ENCODE peak calls at places on chromosome 1, in five cellular contexts. L is mammary epithelial cell, M is breast epithelium, R is AG04450, H is bronchial epithelial cell. P is an unnamed sample.

GRCh38 chr1:165298081-165298820 is 58.3 kb downstream of the LMX1A start:
- DNase-seq in R (no peak), M (no peak), L (no peak), H (no peak), P (no peak)

GRCh38 chr1:230160957-230161771 is 94.1 kb downstream of the GALNT2 start:
- DNase-seq in L (peak; percentile 67), H (peak; percentile 80), R (no peak), M (no peak), P (no peak)

GRCh38 chr1:171743014-171743870 is 1.4 kb upstream of the VAMP4 start:
- DNase-seq in M (peak; percentile 25), R (peak; percentile 49), H (peak; percentile 92), L (peak; percentile 81), P (no peak)

GRCh38 chr1:223088713-223089240 is 54.3 kb downstream of the TLR5 start:
- DNase-seq in H (no peak), R (no peak), L (no peak), M (no peak), P (no peak)

GRCh38 chr1:6962956-6963915 is 178.0 kb downstream of the CAMTA1 start:
- DNase-seq in H (peak; percentile 55), M (no peak), R (no peak), L (no peak), P (peak; percentile 80)

GRCh38 chr1:50103615-50104081 is 5.1 kb upstream of the ELAVL4 start:
- DNase-seq in H (no peak), L (no peak), R (no peak), M (no peak), P (no peak)

GRCh38 chr1:10940838-10941237 is 71.6 kb upstream of the TARDBP start:
- DNase-seq in M (no peak), R (no peak), H (no peak), L (no peak), P (no peak)

GRCh38 chr1:184457500-184457899 is 70.7 kb downstream of the C1orf21 start:
- DNase-seq in H (no peak), R (no peak), L (no peak), M (no peak), P (no peak)

GRCh38 chr1:204706838-204707509 is 21.4 kb upstream of the LRRN2 start:
- DNase-seq in M (no peak), L (no peak), R (no peak), H (no peak), P (no peak)

GRCh38 chr1:53943090-53943489 is 2.4 kb downstream of the IFT25 start:
- DNase-seq in M (no peak), H (no peak), R (no peak), L (no peak), P (no peak)

DNA sequence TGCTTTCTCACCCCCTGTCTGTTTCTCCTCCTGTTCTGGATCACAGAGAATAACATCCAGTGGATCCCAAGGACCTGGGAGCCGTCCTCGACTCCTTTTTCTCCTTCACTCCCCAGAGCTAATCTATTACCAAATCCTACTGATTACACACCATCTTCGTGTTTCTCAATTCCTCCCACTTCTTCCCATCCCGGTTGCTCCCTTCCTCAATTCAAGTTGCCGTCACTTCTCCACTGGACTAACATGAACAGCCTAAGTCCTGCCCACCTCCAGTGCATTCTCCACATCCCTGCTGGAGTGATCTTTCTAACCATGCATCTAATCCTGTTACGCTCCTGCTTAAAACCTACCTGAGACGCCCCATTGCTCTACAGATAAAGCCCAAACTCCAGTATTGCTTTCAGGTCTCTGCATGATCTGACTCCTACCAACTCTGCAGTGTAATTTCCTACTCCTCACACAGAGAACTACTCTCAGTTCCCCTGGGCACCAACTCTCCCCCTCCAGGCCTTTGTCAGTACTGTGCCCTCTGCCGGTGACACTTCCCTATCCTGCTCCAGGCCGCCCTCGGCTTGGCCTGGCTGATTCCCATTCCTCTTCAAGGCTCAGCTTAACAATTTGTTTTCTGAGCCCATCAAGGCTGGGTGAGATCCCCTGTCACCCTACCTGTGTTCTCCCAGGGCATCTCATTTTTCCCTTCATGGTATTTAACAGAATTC is 2.4 kb downstream of the SLAMF8 start:
- DNase-seq in R (no peak), M (no peak), H (no peak), L (no peak), P (no peak)
- TF ChIP-seq CTCF in R (peak; percentile 18), M (no peak), H (peak; percentile 69), L (peak; percentile 14), P (peak; percentile 59)

DNA sequence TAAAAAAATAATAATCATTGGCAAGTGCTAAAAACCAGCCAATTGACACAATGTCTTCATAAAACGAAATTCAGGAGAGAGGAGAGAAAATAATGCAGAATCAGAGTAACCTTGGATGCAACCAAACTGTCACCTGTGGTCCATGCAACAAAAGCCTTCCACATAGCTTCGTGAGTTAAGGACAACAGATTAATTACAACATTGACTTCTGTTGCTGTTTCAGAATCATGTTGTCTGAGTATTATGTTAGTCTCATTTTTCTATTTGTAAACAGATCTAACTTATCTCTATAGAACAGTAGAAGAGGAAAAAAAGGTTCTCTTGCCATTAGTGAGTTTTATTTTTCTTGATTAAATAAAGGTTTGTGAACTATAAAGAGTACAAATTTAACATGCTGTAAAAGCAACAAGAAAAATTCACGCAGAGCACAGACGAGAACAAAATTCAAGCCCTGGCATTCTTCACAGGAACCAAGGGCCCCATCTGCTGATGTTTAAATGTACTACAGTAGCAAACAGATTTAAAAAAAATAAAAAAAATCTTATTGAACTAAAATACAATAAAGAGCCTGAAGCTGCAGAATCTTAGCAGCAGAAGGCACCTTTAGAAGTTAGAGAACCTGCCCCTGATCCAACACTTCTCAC is 381.1 kb upstream of the PKN2 start:
- DNase-seq in R (peak; percentile 24), M (no peak), H (peak; percentile 21), L (no peak), P (no peak)
- TF ChIP-seq CTCF in R (peak; percentile 66), M (no peak), H (peak; percentile 15), L (no peak), P (peak; percentile 79)

DNA sequence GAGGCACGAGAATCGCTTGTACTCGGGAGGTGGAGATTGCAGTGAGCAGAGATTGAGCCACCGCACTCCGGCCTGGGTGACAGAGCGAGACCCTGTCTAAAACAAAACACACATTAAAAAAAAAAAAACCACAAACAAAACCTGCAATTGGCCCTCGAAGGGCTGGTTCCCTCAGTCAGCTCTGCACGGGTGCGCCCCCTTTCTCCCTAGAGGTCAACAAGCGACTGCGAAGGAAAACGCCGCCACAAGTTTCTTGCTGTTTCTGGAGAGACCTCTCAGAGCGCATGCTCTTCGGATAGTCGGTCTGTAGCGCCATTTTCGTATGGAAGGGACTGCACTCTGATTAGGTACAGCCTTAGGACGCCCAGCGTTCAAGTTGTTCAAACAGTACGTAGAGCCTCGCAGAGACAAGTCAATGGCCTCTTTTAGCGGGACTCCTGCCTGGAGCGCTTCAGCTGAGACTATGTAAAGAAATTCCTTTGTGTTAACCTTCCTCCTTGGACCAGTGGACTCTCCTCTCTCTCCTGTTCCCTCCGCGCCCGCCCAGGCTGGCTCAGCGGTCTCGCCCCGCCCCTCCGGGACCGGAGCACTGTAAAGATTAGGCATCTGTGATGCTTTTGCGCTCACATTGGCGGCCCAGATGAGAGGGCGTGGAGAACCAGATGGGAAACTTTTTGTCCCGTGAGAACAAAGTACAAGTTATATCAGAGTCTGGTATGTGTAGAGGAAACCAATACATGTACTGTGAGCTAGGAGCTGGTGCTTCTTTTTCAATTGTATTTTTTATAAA is 1.0 kb upstream of the CDC14A start:
- DNase-seq in H (peak; percentile 83), L (peak; percentile 93), R (peak; percentile 70), M (peak; percentile 63), P (peak; percentile 92)
- TF ChIP-seq CTCF in H (peak; percentile 16), L (peak; percentile 16), R (peak; percentile 35), M (no peak), P (peak; percentile 58)

GRCh38 chr1:31214316-31215082 is 25.2 kb downstream of the NKAIN1 start:
- DNase-seq in R (no peak), H (no peak), L (no peak), M (no peak), P (no peak)
- TF ChIP-seq CTCF in R (no peak), H (peak; percentile 5), L (no peak), M (no peak), P (no peak)

GRCh38 chr1:39653546-39654031 is 14.1 kb upstream of the HEYL start:
- DNase-seq in M (peak; percentile 77), H (peak; percentile 82), L (peak; percentile 81), R (peak; percentile 58), P (peak; percentile 80)
- TF ChIP-seq CTCF in M (peak; percentile 66), H (peak; percentile 94), L (peak; percentile 80), R (peak; percentile 93), P (peak; percentile 97)

GRCh38 chr1:28409066-28409465 is 39.5 kb downstream of the PHACTR4 start:
- DNase-seq in L (no peak), R (no peak), M (no peak), H (no peak), P (no peak)

GRCh38 chr1:28416509-28417194 is 47.1 kb downstream of the PHACTR4 start:
- DNase-seq in H (peak; percentile 51), M (no peak), R (no peak), L (peak; percentile 40), P (no peak)

GRCh38 chr1:28415246-28415645 is 45.7 kb downstream of the PHACTR4 start:
- DNase-seq in R (no peak), L (no peak), M (no peak), H (no peak), P (no peak)

GRCh38 chr1:28411656-28412055 is 42.1 kb downstream of the PHACTR4 start:
- DNase-seq in H (no peak), L (no peak), R (no peak), M (no peak), P (no peak)

DNA sequence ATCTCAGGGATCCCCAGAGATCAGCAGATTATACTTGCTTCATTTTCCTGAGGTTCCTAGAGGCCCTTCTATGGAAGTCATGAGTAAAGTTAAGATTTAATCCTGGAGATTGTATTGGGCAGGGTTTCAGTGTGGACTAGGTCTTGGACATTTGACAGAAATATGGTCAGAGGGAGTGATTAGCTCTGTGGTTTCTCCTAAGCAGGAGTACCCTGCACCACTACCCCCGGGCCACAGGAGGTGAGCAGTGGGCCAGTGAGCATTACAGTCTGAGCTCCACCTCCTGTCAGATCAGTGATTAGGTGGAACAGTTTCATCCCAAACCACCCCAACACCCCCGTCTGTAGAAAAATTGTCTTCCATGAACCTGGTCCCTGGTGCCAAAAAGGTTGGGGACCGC is 43.2 kb downstream of the PHACTR4 start:
- DNase-seq in M (no peak), H (no peak), R (no peak), L (peak; percentile 13), P (no peak)
- TF ChIP-seq CTCF in M (no peak), H (no peak), R (no peak), L (no peak), P (no peak)

GRCh38 chr1:26239936-26240335 is 5.9 kb downstream of the CEP85 start:
- DNase-seq in R (no peak), L (no peak), H (no peak), M (no peak), P (no peak)

GRCh38 chr1:26234644-26235384 is 814 bp downstream of the CEP85 start:
- DNase-seq in M (no peak), H (peak; percentile 27), L (peak; percentile 29), R (no peak), P (no peak)

GRCh38 chr1:26237230-26237966 is 3.4 kb downstream of the CEP85 start:
- DNase-seq in M (no peak), H (peak; percentile 56), L (peak; percentile 26), R (no peak), P (no peak)

GRCh38 chr1:26233903-26234643 is at the start of gene CEP85:
- DNase-seq in M (peak; percentile 97), H (peak; percentile 92), L (peak; percentile 97), R (peak; percentile 93), P (peak; percentile 99)
- TF ChIP-seq CTCF in M (peak; percentile 78), H (peak; percentile 96), L (peak; percentile 88), R (peak; percentile 85), P (peak; percentile 82)

GRCh38 chr1:2539312-2539907 is 9.3 kb upstream of the HES5 start:
- DNase-seq in R (no peak), M (no peak), L (no peak), H (no peak), P (no peak)
- TF ChIP-seq CTCF in R (peak; percentile 28), M (no peak), L (peak; percentile 10), H (peak; percentile 37), P (peak; percentile 65)

P was measured in type B pancreatic cell.